ENCODE peak calls at places on chromosomes 4 and X, in four cellular contexts. One of them, this sample, is unnamed.

GRCh38 chr4:90318208-90318607 is 191.0 kb downstream of the CCSER1 start:
- DNase-seq in suprapubic skin: no peak
- DNase-seq in K562: no peak
- DNase-seq in endothelial cell of umbilical vein: peak
- DNase-seq in this sample: no peak

GRCh38 chr4:172850838-172851237 is 317.8 kb upstream of the GALNT7 start:
- DNase-seq in suprapubic skin: no peak
- DNase-seq in K562: no peak
- DNase-seq in endothelial cell of umbilical vein: peak
- DNase-seq in this sample: no peak

GRCh38 chr4:183658362-183659028 is 490 bp downstream of the RWDD4 start:
- DNase-seq in suprapubic skin: no peak
- DNase-seq in K562: peak
- DNase-seq in endothelial cell of umbilical vein: peak
- DNase-seq in this sample: no peak

GRCh38 chr4:133559987-133560386 is 410.9 kb downstream of the PCDH10 start:
- DNase-seq in suprapubic skin: no peak
- DNase-seq in K562: no peak
- DNase-seq in endothelial cell of umbilical vein: no peak
- DNase-seq in this sample: no peak

GRCh38 chr4:177293208-177294018 is 16.3 kb upstream of the NEIL3 start:
- DNase-seq in suprapubic skin: no peak
- DNase-seq in K562: no peak
- DNase-seq in endothelial cell of umbilical vein: no peak
- DNase-seq in this sample: no peak

GRCh38 chrX:13667940-13668339 is 15.0 kb downstream of the TCEANC start:
- DNase-seq in suprapubic skin: no peak
- DNase-seq in K562: no peak
- DNase-seq in endothelial cell of umbilical vein: no peak
- DNase-seq in this sample: no peak

GRCh38 chrX:72120798-72121197 is 10.9 kb downstream of the RTL5 start:
- DNase-seq in suprapubic skin: no peak
- DNase-seq in K562: no peak
- DNase-seq in endothelial cell of umbilical vein: no peak
- DNase-seq in this sample: peak

GRCh38 chrX:67543818-67544217 is at the start of gene AR:
- DNase-seq in suprapubic skin: peak
- DNase-seq in K562: no peak
- DNase-seq in endothelial cell of umbilical vein: peak
- DNase-seq in this sample: peak

GRCh38 chr4:108693819-108694218 is 43.4 kb downstream of the OSTC start:
- DNase-seq in suprapubic skin: no peak
- DNase-seq in K562: no peak
- DNase-seq in endothelial cell of umbilical vein: no peak
- DNase-seq in this sample: no peak

GRCh38 chr4:70833701-70834100 is 6.0 kb downstream of the GRSF1 start:
- DNase-seq in suprapubic skin: no peak
- DNase-seq in K562: no peak
- DNase-seq in endothelial cell of umbilical vein: no peak
- DNase-seq in this sample: no peak

GRCh38 chrX:15680401-15680800 is 15.8 kb upstream of the CLTRN start:
- DNase-seq in suprapubic skin: no peak
- DNase-seq in K562: peak
- DNase-seq in endothelial cell of umbilical vein: no peak
- DNase-seq in this sample: no peak

GRCh38 chrX:120090208-120090607 is 12.7 kb upstream of the RHOXF2B start:
- DNase-seq in suprapubic skin: no peak
- DNase-seq in K562: peak
- DNase-seq in endothelial cell of umbilical vein: no peak
- DNase-seq in this sample: no peak

GRCh38 chr4:183284965-183285364 is 35.1 kb downstream of the CLDN22 start:
- DNase-seq in suprapubic skin: no peak
- DNase-seq in K562: no peak
- DNase-seq in endothelial cell of umbilical vein: no peak
- DNase-seq in this sample: no peak

GRCh38 chr4:4542824-4543485 is 1.1 kb upstream of the STX18 start:
- DNase-seq in suprapubic skin: no peak
- DNase-seq in K562: no peak
- DNase-seq in endothelial cell of umbilical vein: no peak
- DNase-seq in this sample: no peak

GRCh38 chrX:31165241-31166035 is 93.6 kb upstream of the FTHL17 start:
- DNase-seq in suprapubic skin: no peak
- DNase-seq in K562: no peak
- DNase-seq in endothelial cell of umbilical vein: no peak
- DNase-seq in this sample: no peak

GRCh38 chr4:113445286-113445685 is 316.3 kb downstream of the CAMK2D start:
- DNase-seq in suprapubic skin: no peak
- DNase-seq in K562: no peak
- DNase-seq in endothelial cell of umbilical vein: peak
- DNase-seq in this sample: peak

GRCh38 chrX:7252013-7252610 is 104.2 kb upstream of the PUDP start:
- DNase-seq in suprapubic skin: no peak
- DNase-seq in K562: no peak
- DNase-seq in endothelial cell of umbilical vein: no peak
- DNase-seq in this sample: no peak

GRCh38 chrX:20506739-20507138 is 240.0 kb upstream of the RPS6KA3 start:
- DNase-seq in suprapubic skin: no peak
- DNase-seq in K562: no peak
- DNase-seq in endothelial cell of umbilical vein: no peak
- DNase-seq in this sample: no peak

GRCh38 chr4:107631568-107631967 is 88.5 kb downstream of the PAPSS1 start:
- DNase-seq in suprapubic skin: no peak
- DNase-seq in K562: no peak
- DNase-seq in endothelial cell of umbilical vein: no peak
- DNase-seq in this sample: no peak

GRCh38 chr4:94695389-94695788 is 62.4 kb upstream of the BMPR1B start:
- DNase-seq in suprapubic skin: no peak
- DNase-seq in K562: no peak
- DNase-seq in endothelial cell of umbilical vein: no peak
- DNase-seq in this sample: no peak

GRCh38 chr4:10589308-10589707 is 95.3 kb downstream of the CLNK start:
- DNase-seq in suprapubic skin: no peak
- DNase-seq in K562: no peak
- DNase-seq in endothelial cell of umbilical vein: no peak
- DNase-seq in this sample: no peak

GRCh38 chr4:143337600-143338287 is 1.1 kb downstream of the GAB1 start:
- DNase-seq in suprapubic skin: no peak
- DNase-seq in K562: peak
- DNase-seq in endothelial cell of umbilical vein: no peak
- DNase-seq in this sample: peak

GRCh38 chr4:8915201-8916200 is 43.9 kb upstream of the HMX1 start:
- DNase-seq in suprapubic skin: peak
- DNase-seq in K562: no peak
- DNase-seq in endothelial cell of umbilical vein: no peak
- DNase-seq in this sample: peak

GRCh38 chr4:17618926-17619325 is 4.5 kb downstream of the MED28 start:
- DNase-seq in suprapubic skin: no peak
- DNase-seq in K562: no peak
- DNase-seq in endothelial cell of umbilical vein: no peak
- DNase-seq in this sample: no peak

GRCh38 chr4:140004580-140005314 is 149.2 kb downstream of the MAML3 start:
- DNase-seq in suprapubic skin: no peak
- DNase-seq in K562: no peak
- DNase-seq in endothelial cell of umbilical vein: peak
- DNase-seq in this sample: no peak

GRCh38 chr4:124993838-124994237 is 281.3 kb upstream of the ANKRD50 start:
- DNase-seq in suprapubic skin: no peak
- DNase-seq in K562: no peak
- DNase-seq in endothelial cell of umbilical vein: no peak
- DNase-seq in this sample: no peak

GRCh38 chrX:43557792-43558191 is 98.3 kb upstream of the MAOA start:
- DNase-seq in suprapubic skin: no peak
- DNase-seq in K562: peak
- DNase-seq in endothelial cell of umbilical vein: peak
- DNase-seq in this sample: peak

GRCh38 chrX:119669424-119670037 is 23.4 kb downstream of the SEPTIN6 start:
- DNase-seq in suprapubic skin: no peak
- DNase-seq in K562: peak
- DNase-seq in endothelial cell of umbilical vein: peak
- DNase-seq in this sample: no peak

GRCh38 chr4:8781641-8782040 is 90.0 kb downstream of the HMX1 start:
- DNase-seq in suprapubic skin: no peak
- DNase-seq in K562: no peak
- DNase-seq in endothelial cell of umbilical vein: no peak
- DNase-seq in this sample: no peak

GRCh38 chr4:119027815-119028214 is 107.8 kb upstream of the MYOZ2 start:
- DNase-seq in suprapubic skin: no peak
- DNase-seq in K562: no peak
- DNase-seq in endothelial cell of umbilical vein: no peak
- DNase-seq in this sample: no peak

GRCh38 chr4:114890773-114891172 is 222.6 kb downstream of the NDST4 start:
- DNase-seq in suprapubic skin: no peak
- DNase-seq in K562: no peak
- DNase-seq in endothelial cell of umbilical vein: no peak
- DNase-seq in this sample: no peak

GRCh38 chr4:110193822-110194761 is 4.3 kb downstream of the ELOVL6 start:
- DNase-seq in suprapubic skin: no peak
- DNase-seq in K562: peak
- DNase-seq in endothelial cell of umbilical vein: peak
- DNase-seq in this sample: peak

DNA sequence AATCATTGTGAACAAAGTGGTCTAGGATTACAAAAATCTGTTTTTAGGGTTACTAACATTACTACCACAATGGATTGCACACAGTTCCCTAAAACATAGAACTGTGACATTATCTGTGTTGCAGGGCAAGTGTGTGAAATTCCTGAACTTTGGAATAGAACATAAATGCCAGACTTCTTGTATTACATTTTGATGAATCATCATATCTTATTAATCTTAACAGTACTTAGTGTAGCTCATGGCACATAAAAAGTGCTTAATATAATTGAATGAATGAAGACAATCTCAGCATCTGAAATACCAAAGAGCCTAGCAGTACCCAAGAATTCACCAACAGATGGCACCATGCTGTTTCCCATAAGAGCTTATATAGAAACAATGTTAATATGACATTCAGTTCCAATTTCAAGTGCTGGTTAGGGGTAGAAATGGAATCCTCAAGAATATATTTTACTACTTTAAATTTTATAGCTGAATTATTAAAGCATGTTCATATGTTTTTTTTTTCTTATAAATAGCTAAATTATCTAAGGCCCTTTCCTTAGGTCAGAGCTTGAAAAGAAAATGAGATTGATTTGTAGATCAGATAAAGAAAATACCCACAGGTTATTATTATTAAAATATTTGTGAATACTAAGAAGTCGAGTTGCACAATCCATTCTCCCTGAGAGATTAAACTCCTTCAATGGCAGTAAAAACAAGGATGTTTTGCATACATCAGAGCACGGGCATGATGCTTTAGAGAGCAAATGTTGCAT is 25.8 kb upstream of the SHISA3 start:
- DNase-seq in suprapubic skin: no peak
- DNase-seq in K562: no peak
- DNase-seq in endothelial cell of umbilical vein: peak
- DNase-seq in this sample: no peak
- TF ChIP-seq CTCF in suprapubic skin: peak
- TF ChIP-seq CTCF in K562: no peak
- TF ChIP-seq CTCF in endothelial cell of umbilical vein: peak
- TF ChIP-seq CTCF in this sample: no peak

GRCh38 chr4:1348014-1348513 is 1.1 kb downstream of the UVSSA start:
- DNase-seq in suprapubic skin: no peak
- DNase-seq in K562: peak
- DNase-seq in endothelial cell of umbilical vein: no peak
- DNase-seq in this sample: no peak

GRCh38 chr4:1346781-1347409 is at the start of gene UVSSA:
- DNase-seq in suprapubic skin: peak
- DNase-seq in K562: peak
- DNase-seq in endothelial cell of umbilical vein: peak
- DNase-seq in this sample: peak

GRCh38 chr4:1347410-1347864 is 429 bp downstream of the UVSSA start:
- DNase-seq in suprapubic skin: peak
- DNase-seq in K562: peak
- DNase-seq in endothelial cell of umbilical vein: peak
- DNase-seq in this sample: peak

GRCh38 chr4:1344696-1345095 is 2.3 kb upstream of the UVSSA start:
- DNase-seq in suprapubic skin: no peak
- DNase-seq in K562: no peak
- DNase-seq in endothelial cell of umbilical vein: no peak
- DNase-seq in this sample: no peak

DNA sequence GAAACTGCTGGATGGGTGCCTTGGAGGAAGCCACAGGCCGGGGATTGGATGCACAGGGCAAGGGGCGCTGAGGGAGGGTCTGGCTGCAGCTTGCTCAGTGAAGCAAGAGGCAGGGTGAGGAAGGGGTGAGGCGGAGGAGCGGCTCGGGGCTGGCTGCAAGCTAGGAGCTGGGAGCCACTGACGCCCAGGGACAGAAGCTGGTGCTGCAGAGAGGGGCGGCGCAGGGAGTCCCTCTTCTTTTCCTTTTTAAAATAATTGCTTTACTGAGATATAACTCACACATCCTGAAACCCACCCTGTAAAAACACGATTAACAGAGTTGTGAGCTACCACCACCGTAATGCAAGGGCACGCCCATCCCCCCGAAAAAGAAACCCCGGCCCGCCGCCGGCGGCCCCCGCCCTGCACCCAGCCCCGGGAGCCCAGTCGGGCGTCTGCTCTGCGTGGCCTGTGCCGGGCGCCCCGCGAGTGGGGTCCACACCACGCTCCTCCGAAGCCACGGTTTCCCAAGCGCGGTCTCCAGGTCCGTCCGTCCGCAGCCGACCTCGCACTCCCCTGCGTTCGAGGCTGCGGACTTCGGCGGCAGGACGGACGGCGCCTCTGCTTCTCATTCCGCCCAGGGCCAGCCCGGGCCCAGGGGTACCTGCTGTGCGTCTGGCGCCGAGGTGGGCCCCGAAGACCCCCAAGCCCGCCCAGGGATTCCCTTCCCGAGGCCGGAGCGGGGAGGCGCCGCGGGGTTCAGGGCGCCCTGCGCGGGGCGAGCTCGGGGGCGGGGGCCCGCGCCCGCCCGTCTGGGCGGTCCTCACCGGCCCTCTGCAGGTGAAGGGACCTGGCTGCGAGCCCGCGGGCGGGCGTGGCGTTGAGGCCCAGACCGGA is 865 bp upstream of the UVSSA start:
- DNase-seq in suprapubic skin: no peak
- DNase-seq in K562: peak
- DNase-seq in endothelial cell of umbilical vein: peak
- DNase-seq in this sample: peak
- TF ChIP-seq POLR2A in suprapubic skin: no peak
- TF ChIP-seq POLR2A in K562: peak
- TF ChIP-seq POLR2A in endothelial cell of umbilical vein: no peak
- TF ChIP-seq POLR2A in this sample: no peak

GRCh38 chrX:45727761-45728160 is 527.1 kb upstream of the DIPK2B start:
- DNase-seq in suprapubic skin: no peak
- DNase-seq in K562: no peak
- DNase-seq in endothelial cell of umbilical vein: peak
- DNase-seq in this sample: no peak
- H3K4me3 ChIP-seq in suprapubic skin: no peak
- H3K4me3 ChIP-seq in K562: no peak
- H3K4me3 ChIP-seq in endothelial cell of umbilical vein: no peak
- H3K4me3 ChIP-seq in this sample: no peak

DNA sequence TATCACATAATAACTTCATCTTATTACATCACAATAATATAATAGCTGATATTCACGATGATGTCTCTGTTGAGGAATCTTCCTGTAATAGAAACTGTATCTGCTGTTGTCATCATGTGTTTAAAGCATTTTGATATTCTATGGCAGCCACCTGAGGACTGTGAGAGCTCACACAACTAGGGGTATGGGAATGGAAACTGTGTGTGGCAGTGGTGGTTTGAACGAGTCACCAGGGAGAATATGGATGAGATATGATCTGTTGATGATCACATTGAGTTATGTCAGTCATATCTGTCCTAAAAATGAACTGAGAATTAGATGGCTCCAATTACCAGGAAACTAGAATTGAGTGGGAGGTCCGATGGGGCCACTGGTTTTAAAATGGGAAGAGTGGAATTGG is 169.6 kb downstream of the MID1IP1 start:
- DNase-seq in suprapubic skin: no peak
- DNase-seq in K562: no peak
- DNase-seq in endothelial cell of umbilical vein: no peak
- DNase-seq in this sample: no peak
- TF ChIP-seq CTCF in suprapubic skin: no peak
- TF ChIP-seq CTCF in K562: no peak
- TF ChIP-seq CTCF in endothelial cell of umbilical vein: no peak
- TF ChIP-seq CTCF in this sample: no peak

This sample was measured in lower leg skin.